ENCODE peak calls at places on chromosomes 2 and 18, in nine cellular contexts. I, X, J, H, E, L, R, F and Q are unnamed samples.

GRCh38 chr2:151786493-151786892 is 41.7 kb downstream of the ARL5A start:
- DNase-seq in I (no peak), X (no peak), J (no peak), H (no peak), E (no peak), L (no peak), R (no peak), F (no peak), Q (no peak)

GRCh38 chr2:199119796-199120195 is 337.9 kb downstream of the SATB2 start:
- DNase-seq in I (no peak), X (no peak), J (no peak), H (no peak), E (no peak), L (no peak), R (no peak), F (no peak), Q (no peak)

GRCh38 chr2:238122287-238123217 is 15.9 kb upstream of the KLHL30 start:
- DNase-seq in I (no peak), X (no peak), J (no peak), H (no peak), E (no peak), L (no peak), R (no peak), F (no peak), Q (no peak)

GRCh38 chr2:69973335-69973735 is 11.9 kb upstream of the ASPRV1 start:
- DNase-seq in I (no peak), X (peak; percentile 30), J (no peak), H (peak; percentile 55), E (no peak), L (no peak), R (no peak), F (no peak), Q (peak; percentile 38)

GRCh38 chr2:26569216-26570082 is 71.7 kb downstream of the CIB4 start:
- DNase-seq in I (no peak), X (no peak), J (no peak), H (no peak), E (no peak), L (no peak), R (no peak), F (no peak), Q (no peak)

GRCh38 chr2:230128943-230129342 is 60.2 kb upstream of the SLC16A14 start:
- DNase-seq in I (no peak), X (peak; percentile 49), J (no peak), H (peak; percentile 27), E (no peak), L (peak; percentile 67), R (no peak), F (no peak), Q (peak; percentile 23)

GRCh38 chr2:197897944-197898678 is 93.7 kb downstream of the PLCL1 start:
- DNase-seq in I (no peak), X (no peak), J (no peak), H (no peak), E (no peak), L (no peak), R (no peak), F (no peak), Q (no peak)

GRCh38 chr2:233049194-233049761 is 10.9 kb upstream of the INPP5D start:
- DNase-seq in I (no peak), X (no peak), J (no peak), H (peak; percentile 17), E (no peak), L (no peak), R (no peak), F (no peak), Q (no peak)

GRCh38 chr18:33830210-33830609 is 252.2 kb downstream of the ASXL3 start:
- DNase-seq in I (no peak), X (no peak), J (no peak), H (no peak), E (no peak), L (no peak), R (no peak), F (no peak), Q (no peak)

GRCh38 chr2:218896501-218897393 is 16.1 kb downstream of the WNT10A start:
- DNase-seq in I (no peak), X (no peak), J (no peak), H (no peak), E (peak; percentile 72), L (no peak), R (peak; percentile 93), F (peak; percentile 49), Q (no peak)

GRCh38 chr2:6113796-6114195 is 421.6 kb downstream of the SOX11 start:
- DNase-seq in I (no peak), X (no peak), J (no peak), H (no peak), E (no peak), L (no peak), R (no peak), F (no peak), Q (no peak)

GRCh38 chr2:138724296-138724695 is 55.9 kb downstream of the NXPH2 start:
- DNase-seq in I (no peak), X (no peak), J (no peak), H (no peak), E (no peak), L (no peak), R (no peak), F (no peak), Q (no peak)

GRCh38 chr18:3526421-3527354 is 76.7 kb downstream of the TGIF1 start:
- DNase-seq in I (peak; percentile 52), X (no peak), J (no peak), H (peak; percentile 67), E (no peak), L (no peak), R (peak; percentile 58), F (peak; percentile 16), Q (no peak)

GRCh38 chr2:134193006-134193405 is 60.9 kb upstream of the MGAT5 start:
- DNase-seq in I (no peak), X (peak; percentile 54), J (no peak), H (peak; percentile 35), E (no peak), L (no peak), R (no peak), F (peak; percentile 78), Q (no peak)

GRCh38 chr2:191376981-191377629 is 131.9 kb downstream of the MYO1B start:
- DNase-seq in I (peak; percentile 28), X (peak; percentile 89), J (peak; percentile 88), H (peak; percentile 92), E (peak; percentile 80), L (no peak), R (no peak), F (peak; percentile 94), Q (peak; percentile 68)

GRCh38 chr2:19600506-19600905 is 242.1 kb upstream of the OSR1 start:
- DNase-seq in I (no peak), X (no peak), J (no peak), H (no peak), E (no peak), L (no peak), R (no peak), F (no peak), Q (no peak)
- TF ChIP-seq CTCF in I (no peak), X (peak; percentile 34), J (no peak), H (peak; percentile 12), E (no peak), L (no peak), R (no peak), F (no peak), Q (peak; percentile 33)

GRCh38 chr2:208269091-208269490 is 3.0 kb downstream of the PIKFYVE start:
- DNase-seq in I (no peak), X (no peak), J (no peak), H (no peak), E (no peak), L (no peak), R (no peak), F (no peak), Q (no peak)
- TF ChIP-seq CTCF in I (peak; percentile 22), X (peak; percentile 59), J (no peak), H (peak; percentile 10), E (no peak), L (no peak), R (no peak), F (no peak), Q (no peak)

DNA sequence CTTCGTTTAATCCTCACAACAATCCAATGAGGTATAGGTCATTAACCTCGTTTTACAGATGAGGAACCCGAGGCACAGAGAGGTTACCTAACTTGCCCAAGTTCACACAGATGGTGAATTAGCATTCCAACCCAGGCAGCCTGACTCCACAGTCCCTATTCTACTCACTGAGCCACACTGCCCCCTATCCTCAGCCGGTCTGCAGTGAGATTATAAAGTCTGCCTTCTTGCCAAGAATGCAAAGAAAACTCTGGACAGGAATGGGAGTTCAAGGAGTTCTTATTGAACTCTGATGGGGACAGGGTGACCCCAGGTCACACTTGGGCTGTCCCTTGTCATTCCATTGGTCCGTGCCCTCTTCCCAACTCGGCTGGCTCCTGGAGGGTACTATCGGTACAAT is 118.1 kb upstream of the MSH6 start:
- DNase-seq in I (no peak), X (no peak), J (no peak), H (no peak), E (no peak), L (no peak), R (no peak), F (peak; percentile 27), Q (no peak)
- TF ChIP-seq CTCF in I (peak; percentile 11), X (peak; percentile 40), J (no peak), H (peak; percentile 30), E (no peak), L (no peak), R (peak; percentile 30), F (peak; percentile 30), Q (no peak)

GRCh38 chr18:13804305-13804704 is 19.6 kb upstream of the MC5R start:
- DNase-seq in I (no peak), X (no peak), J (no peak), H (no peak), E (no peak), L (no peak), R (no peak), F (no peak), Q (no peak)

GRCh38 chr18:13801260-13801601 is 22.7 kb upstream of the MC5R start:
- DNase-seq in I (no peak), X (no peak), J (no peak), H (no peak), E (no peak), L (no peak), R (no peak), F (no peak), Q (no peak)

GRCh38 chr18:13799396-13799795 is 24.6 kb upstream of the MC5R start:
- DNase-seq in I (no peak), X (no peak), J (no peak), H (no peak), E (no peak), L (no peak), R (no peak), F (no peak), Q (no peak)

GRCh38 chr18:13797157-13797611 is 26.8 kb upstream of the MC5R start:
- DNase-seq in I (no peak), X (no peak), J (no peak), H (no peak), E (peak; percentile 53), L (no peak), R (no peak), F (peak; percentile 89), Q (no peak)

DNA sequence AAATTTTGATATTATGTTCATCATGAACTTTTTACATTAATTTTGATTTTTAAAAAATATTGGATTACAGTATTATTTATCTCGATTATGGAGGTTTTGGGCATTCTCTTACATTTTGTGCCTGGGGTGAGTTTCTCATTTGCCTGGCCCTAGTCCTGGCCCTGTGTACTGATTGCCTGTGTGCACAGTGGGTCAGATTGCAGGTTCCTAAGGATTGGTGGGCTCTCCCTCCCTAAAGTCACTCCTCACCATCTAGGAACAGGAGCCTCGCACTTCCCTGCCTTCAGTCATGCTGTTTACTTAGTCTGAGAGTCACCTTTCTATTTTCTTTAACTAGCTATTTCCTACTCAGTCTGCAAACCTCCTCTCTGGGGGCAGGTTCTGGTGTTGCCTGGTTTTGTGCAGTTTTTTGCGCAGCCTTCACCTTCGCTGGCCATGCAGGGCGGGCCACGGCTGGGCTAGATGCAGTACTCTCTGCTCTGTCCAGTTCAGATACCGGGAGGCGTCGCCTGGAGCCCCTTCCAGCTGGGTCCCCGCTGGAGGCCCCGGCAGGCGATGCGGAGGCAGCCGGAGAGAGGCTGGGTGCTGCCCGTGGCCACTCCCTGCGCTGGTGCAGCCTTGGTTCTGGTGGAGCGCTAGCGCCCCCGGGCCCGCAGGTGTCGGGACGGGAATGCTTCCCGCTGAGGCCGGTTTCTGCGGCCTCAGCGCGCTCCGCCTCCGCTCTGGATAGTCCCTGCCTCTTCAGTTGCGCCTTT is 23.3 kb upstream of the MC5R start:
- DNase-seq in I (peak; percentile 82), X (no peak), J (peak; percentile 49), H (peak; percentile 48), E (no peak), L (no peak), R (peak; percentile 58), F (peak; percentile 59), Q (no peak)
- TF ChIP-seq CTCF in I (peak; percentile 38), X (no peak), J (no peak), H (peak; percentile 45), E (peak; percentile 75), L (peak; percentile 72), R (peak; percentile 9), F (peak; percentile 90), Q (peak; percentile 24)